ENCODE peak calls at places on chromosome 5, in five cellular contexts. U is stomach, W is IMR-90, A is H1, R is tibial nerve. H is an unnamed sample.

GRCh38 chr5:1719860-1720259 is 79.8 kb downstream of the MRPL36 start:
- DNase-seq in U (no peak), W (no peak), A (no peak), R (no peak), H (no peak)

GRCh38 chr5:4374866-4375265 is 765.3 kb upstream of the ADAMTS16 start:
- DNase-seq in U (no peak), W (no peak), A (no peak), R (no peak), H (peak)

GRCh38 chr5:14671414-14671813 is 6.9 kb downstream of the OTULIN start:
- DNase-seq in U (no peak), W (peak), A (no peak), R (no peak), H (no peak)

GRCh38 chr5:96434201-96434645 is 1.2 kb upstream of the PCSK1 start:
- DNase-seq in U (peak), W (peak), A (peak), R (no peak), H (peak)

GRCh38 chr5:42250-42649 is 49.7 kb upstream of the PLEKHG4B start:
- DNase-seq in U (no peak), W (peak), A (peak), R (no peak), H (no peak)

GRCh38 chr5:90645024-90645610 is 86.5 kb downstream of the ADGRV1 start:
- DNase-seq in U (no peak), W (no peak), A (no peak), R (no peak), H (no peak)

GRCh38 chr5:102678267-102679058 is 76.6 kb upstream of the PAM start:
- DNase-seq in U (no peak), W (peak), A (no peak), R (no peak), H (no peak)

GRCh38 chr5:168609806-168610482 is 30.8 kb upstream of the PANK3 start:
- DNase-seq in U (no peak), W (no peak), A (no peak), R (no peak), H (no peak)

GRCh38 chr5:107604990-107605389 is 65.7 kb downstream of the EFNA5 start:
- DNase-seq in U (no peak), W (peak), A (no peak), R (no peak), H (no peak)

GRCh38 chr5:56569576-56569975 is 245.8 kb upstream of the MAP3K1 start:
- DNase-seq in U (no peak), W (peak), A (no peak), R (no peak), H (no peak)

GRCh38 chr5:115428676-115429075 is 115.9 kb downstream of the FEM1C start:
- DNase-seq in U (no peak), W (no peak), A (no peak), R (no peak), H (no peak)

DNA sequence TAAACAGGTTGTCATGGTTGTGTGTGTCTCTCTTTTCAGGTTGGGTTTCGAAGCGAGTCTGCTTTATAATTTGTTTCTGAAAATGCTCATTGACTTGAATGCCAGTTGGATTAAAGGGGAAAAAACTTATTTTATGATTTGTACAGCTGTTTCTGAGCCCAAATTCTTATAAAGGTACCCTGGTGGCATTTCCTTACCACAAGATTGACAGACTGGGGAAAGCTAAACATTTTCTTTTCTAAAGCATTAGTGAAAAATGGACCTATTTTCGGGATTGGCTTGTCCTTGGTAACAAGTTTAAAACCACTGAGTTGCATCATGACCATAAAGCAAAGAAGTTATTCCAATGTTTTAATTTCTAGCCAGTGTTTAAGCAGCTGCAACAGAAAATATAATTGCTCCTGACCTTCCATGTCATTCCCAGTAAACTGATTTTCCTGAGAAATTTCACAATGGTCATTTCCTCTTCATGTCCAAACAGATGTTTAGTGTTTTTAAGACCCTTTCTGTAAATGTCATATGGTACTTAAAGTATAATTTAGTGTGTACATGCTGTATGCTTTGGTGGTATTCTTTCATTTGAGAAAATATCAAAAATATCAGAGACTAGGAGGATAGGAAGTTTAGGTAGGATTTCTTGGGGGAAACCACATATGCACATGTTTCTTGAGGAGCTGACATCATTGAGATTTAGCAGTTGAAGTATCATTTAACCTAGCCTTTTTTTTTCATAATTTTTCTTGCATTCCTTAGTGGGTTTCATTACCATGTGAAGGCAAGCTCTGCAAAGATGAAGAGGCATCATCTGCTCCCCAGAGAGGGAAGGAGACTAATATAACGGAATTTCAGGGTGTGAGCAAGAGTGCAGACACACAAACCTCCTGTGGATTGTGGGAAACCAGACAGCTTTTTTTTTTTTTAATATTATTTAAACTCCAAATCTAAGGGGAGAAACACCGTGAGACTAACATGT is 667.1 kb upstream of the RGMB start:
- DNase-seq in U (no peak), W (peak), A (no peak), R (no peak), H (no peak)
- H3K4me3 ChIP-seq in U (no peak), W (no peak), A (no peak), R (no peak), H (no peak)

GRCh38 chr5:78821519-78821918 is 163.6 kb downstream of the ARSB start:
- DNase-seq in U (no peak), W (no peak), A (no peak), R (no peak), H (no peak)

GRCh38 chr5:78823196-78823595 is 161.9 kb downstream of the ARSB start:
- DNase-seq in U (no peak), W (no peak), A (no peak), R (no peak), H (no peak)

GRCh38 chr5:78819166-78819565 is 165.9 kb downstream of the ARSB start:
- DNase-seq in U (no peak), W (no peak), A (no peak), R (no peak), H (no peak)

GRCh38 chr5:78816143-78816765 is 167.7 kb upstream of the LHFPL2 start:
- DNase-seq in U (no peak), W (peak), A (no peak), R (no peak), H (no peak)

GRCh38 chr5:78819707-78820106 is 165.4 kb downstream of the ARSB start:
- DNase-seq in U (no peak), W (no peak), A (no peak), R (no peak), H (no peak)
- TF ChIP-seq POLR2A in U (no peak), W (no peak), A (no peak), R (no peak), H (no peak)

GRCh38 chr5:80182802-80183645 is 72.8 kb downstream of the SERINC5 start:
- DNase-seq in U (no peak), W (no peak), A (no peak), R (no peak), H (no peak)

GRCh38 chr5:80186634-80187033 is 69.2 kb downstream of the SERINC5 start:
- DNase-seq in U (peak), W (no peak), A (no peak), R (no peak), H (peak)

GRCh38 chr5:80184235-80185023 is 71.4 kb downstream of the SERINC5 start:
- DNase-seq in U (peak), W (no peak), A (no peak), R (no peak), H (no peak)

GRCh38 chr5:80187274-80187673 is 68.6 kb downstream of the SERINC5 start:
- DNase-seq in U (no peak), W (no peak), A (no peak), R (no peak), H (no peak)

GRCh38 chr5:80185095-80185494 is 70.8 kb downstream of the SERINC5 start:
- DNase-seq in U (no peak), W (no peak), A (no peak), R (no peak), H (no peak)
- H3K4me3 ChIP-seq in U (no peak), W (no peak), A (no peak), R (no peak), H (no peak)

GRCh38 chr5:83474170-83474796 is 2.7 kb downstream of the VCAN start:
- DNase-seq in U (peak), W (peak), A (peak), R (peak), H (peak)

GRCh38 chr5:83473344-83474169 is 2.0 kb downstream of the VCAN start:
- DNase-seq in U (peak), W (peak), A (peak), R (peak), H (peak)

GRCh38 chr5:83472213-83472507 is 616 bp downstream of the VCAN start:
- DNase-seq in U (no peak), W (no peak), A (no peak), R (no peak), H (no peak)

GRCh38 chr5:83471405-83472212 is at the start of gene VCAN:
- DNase-seq in U (no peak), W (peak), A (no peak), R (peak), H (peak)

DNA sequence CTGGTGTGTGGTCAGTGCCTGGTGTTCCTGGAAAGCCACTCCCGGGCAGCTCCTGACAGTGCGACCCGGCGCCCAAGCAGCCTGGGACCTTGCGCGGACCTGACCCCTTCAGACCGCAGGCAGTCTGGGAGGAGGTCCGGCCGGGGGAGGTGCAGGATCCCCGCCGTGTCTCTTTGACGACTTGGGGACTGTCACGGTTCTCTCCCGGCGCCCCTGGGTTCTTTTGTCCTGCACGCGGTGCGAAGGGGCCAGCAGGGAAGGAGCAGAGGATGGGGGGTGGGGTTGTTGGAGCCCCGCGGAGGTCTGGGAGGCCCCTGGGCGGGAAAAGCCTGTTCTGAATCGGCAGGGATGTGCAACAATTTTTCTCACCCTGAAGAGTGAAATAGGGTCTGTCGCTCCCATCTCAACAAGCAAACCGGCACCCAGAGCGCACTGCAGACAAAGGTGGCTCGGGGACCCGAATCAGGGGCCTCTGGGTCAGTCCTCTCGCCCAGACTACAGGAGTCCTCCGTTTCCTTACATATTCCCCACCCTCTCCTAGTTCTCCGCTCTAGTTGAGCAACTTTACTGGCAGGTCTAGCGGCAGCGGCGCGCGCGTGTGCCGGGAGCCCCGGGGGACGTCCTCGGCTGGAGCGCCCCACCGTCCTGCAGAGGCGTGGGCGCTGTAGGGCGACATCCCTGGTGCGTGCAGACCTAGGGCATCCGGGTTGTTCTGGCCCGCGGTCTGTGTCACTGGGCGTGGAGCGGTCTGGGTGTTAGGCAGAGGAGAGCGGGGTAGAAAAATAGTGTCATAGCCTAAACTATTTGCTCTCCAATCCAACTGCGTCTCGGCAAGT is 1.2 kb downstream of the VCAN start:
- DNase-seq in U (no peak), W (no peak), A (peak), R (peak), H (peak)
- TF ChIP-seq POLR2A in U (no peak), W (no peak), A (peak), R (no peak), H (no peak)